ENCODE peak calls at places on chromosomes 4 and X, in five cellular contexts. K, F, T, O and V are unnamed samples.

GRCh38 chr4:13530823-13531608 is 13.3 kb downstream of the NKX3-2 start:
- DNase-seq in K (peak; percentile 79), F (no peak), T (peak; percentile 49), O (no peak), V (no peak)

GRCh38 chrX:44343412-44343942 is at the start of gene EFHC2:
- DNase-seq in K (peak; percentile 64), F (peak; percentile 70), T (peak; percentile 63), O (peak; percentile 47), V (peak; percentile 28)

GRCh38 chr4:20196476-20196875 is 55.2 kb upstream of the SLIT2 start:
- DNase-seq in K (no peak), F (no peak), T (no peak), O (no peak), V (no peak)

GRCh38 chr4:65798498-65799127 is 128.3 kb upstream of the EPHA5 start:
- DNase-seq in K (no peak), F (no peak), T (no peak), O (no peak), V (no peak)

GRCh38 chr4:78846258-78846657 is 70.1 kb downstream of the BMP2K start:
- DNase-seq in K (no peak), F (no peak), T (no peak), O (no peak), V (no peak)

GRCh38 chrX:14927391-14927790 is 54.2 kb downstream of the MOSPD2 start:
- DNase-seq in K (no peak), F (no peak), T (no peak), O (no peak), V (no peak)

GRCh38 chrX:131067846-131068745 is 9.9 kb downstream of the ARHGAP36 start:
- DNase-seq in K (no peak), F (no peak), T (no peak), O (no peak), V (no peak)

GRCh38 chr4:117134386-117134785 is 49.0 kb upstream of the TRAM1L1 start:
- DNase-seq in K (peak; percentile 8), F (no peak), T (no peak), O (no peak), V (no peak)

GRCh38 chrX:110734894-110735541 is 60.6 kb downstream of the CHRDL1 start:
- DNase-seq in K (no peak), F (no peak), T (no peak), O (no peak), V (no peak)

GRCh38 chr4:6333301-6334202 is 63.9 kb downstream of the WFS1 start:
- DNase-seq in K (peak; percentile 59), F (no peak), T (no peak), O (no peak), V (no peak)

GRCh38 chr4:122163301-122163700 is 11.2 kb downstream of the BLTP1 start:
- DNase-seq in K (no peak), F (no peak), T (no peak), O (no peak), V (no peak)

GRCh38 chr4:4260185-4260751 is 12.2 kb upstream of the TMEM128 start:
- DNase-seq in K (peak; percentile 36), F (no peak), T (no peak), O (no peak), V (no peak)

GRCh38 chrX:138986235-138986634 is 274.7 kb upstream of the FGF13 start:
- DNase-seq in K (no peak), F (no peak), T (no peak), O (no peak), V (no peak)

GRCh38 chr4:189436207-189436606 is 504.5 kb upstream of the FRG1 start:
- DNase-seq in K (no peak), F (no peak), T (no peak), O (no peak), V (no peak)
- TF ChIP-seq CTCF in K (no peak), F (no peak), T (no peak), O (no peak), V (no peak)

DNA sequence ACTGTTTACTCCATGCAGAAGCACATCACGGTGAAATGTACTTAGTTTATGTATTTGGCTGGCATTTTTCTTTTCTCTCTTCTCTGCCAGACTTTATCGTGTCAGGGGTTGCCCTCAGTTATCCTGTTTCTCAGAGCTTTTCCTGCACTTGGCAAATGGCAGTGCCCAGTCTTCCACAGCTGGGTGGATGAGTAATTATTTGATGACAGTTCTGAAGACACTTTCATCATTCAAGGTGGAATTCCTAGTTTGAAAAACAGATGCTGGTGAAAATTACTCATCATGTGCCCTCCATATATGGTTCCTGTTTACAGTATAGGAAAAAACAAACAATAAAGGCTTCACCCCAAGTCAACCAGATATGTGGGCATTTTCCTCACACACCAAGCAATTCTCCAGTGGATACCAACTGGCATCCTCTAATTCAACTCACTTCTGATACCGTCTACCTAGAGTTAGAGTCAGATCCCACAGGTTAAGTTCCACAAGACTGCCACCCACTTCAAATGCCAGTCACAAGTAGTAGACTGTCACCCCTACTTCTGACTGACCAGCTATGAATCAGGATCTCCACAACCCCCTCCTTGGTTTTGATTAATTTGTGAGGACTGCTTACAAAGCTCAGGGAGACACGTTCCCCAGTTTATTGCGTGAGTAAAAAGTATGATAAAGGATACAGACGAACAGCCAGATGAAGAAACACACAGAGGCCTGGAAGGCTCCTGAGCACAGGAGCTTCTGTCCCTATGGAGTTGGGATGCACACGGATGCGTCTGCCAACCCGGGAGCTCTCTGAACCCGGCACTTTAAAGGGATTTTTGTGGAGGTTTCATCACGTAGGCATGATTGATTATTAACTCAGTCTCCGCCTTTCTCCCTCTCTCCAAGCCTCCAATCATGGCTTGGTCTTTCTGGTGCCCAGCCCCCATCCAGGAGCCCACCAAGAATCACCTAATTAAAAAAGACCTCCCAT is 72.9 kb downstream of the CLDN34 start:
- DNase-seq in K (no peak), F (no peak), T (no peak), O (no peak), V (no peak)
- TF ChIP-seq EP300 in K (no peak), F (no peak), T (no peak), O (no peak), V (no peak)

DNA sequence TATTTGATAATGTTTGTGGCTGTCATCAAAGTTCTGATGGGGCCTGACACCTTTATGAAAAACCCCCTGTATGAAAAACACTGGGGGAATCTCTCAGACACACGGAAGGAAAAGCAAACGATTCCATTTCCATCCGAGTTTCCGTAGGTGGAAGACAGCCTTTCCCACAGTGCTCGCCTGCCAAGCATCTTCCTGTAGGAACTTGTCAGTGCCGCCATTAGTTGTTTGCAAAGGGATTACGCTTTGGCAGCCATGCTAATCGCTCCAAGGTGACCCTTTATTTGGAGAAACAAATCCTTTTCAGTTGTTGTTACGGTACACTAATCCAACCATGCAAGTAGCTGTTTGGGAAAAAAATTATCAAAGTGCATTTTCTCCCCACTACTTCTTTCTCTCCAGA is 44.4 kb upstream of the STOX2 start:
- DNase-seq in K (no peak), F (no peak), T (no peak), O (no peak), V (no peak)
- TF ChIP-seq POLR2AphosphoS5 in K (no peak), F (no peak), T (no peak), O (no peak), V (no peak)

GRCh38 chr4:76430519-76431388 is 4.3 kb upstream of the SHROOM3 start:
- DNase-seq in K (peak; percentile 55), F (no peak), T (no peak), O (no peak), V (no peak)

GRCh38 chr4:76420311-76420710 is 630 bp downstream of the CCDC158 start:
- DNase-seq in K (no peak), F (no peak), T (no peak), O (no peak), V (no peak)

GRCh38 chr4:76429636-76430035 is 5.4 kb upstream of the SHROOM3 start:
- DNase-seq in K (no peak), F (no peak), T (no peak), O (no peak), V (no peak)

GRCh38 chr4:76420901-76421581 is at the start of gene CCDC158:
- DNase-seq in K (no peak), F (no peak), T (no peak), O (no peak), V (no peak)

GRCh38 chr4:76426272-76426671 is 5.3 kb upstream of the CCDC158 start:
- DNase-seq in K (peak; percentile 8), F (no peak), T (no peak), O (no peak), V (no peak)
- TF ChIP-seq CTCF in K (peak; percentile 34), F (no peak), T (no peak), O (no peak), V (no peak)